ENCODE peak calls at places on chromosome 7, in four cellular contexts. O, M, P and E are unnamed samples.
A peak's percentile ranks its signal among the peaks of the same experiment; 100 is the strongest.

GRCh38 chr7:20385121-20385520 is 54.4 kb downstream of the ITGB8 start:
- DNase-seq in P (no peak), O (no peak), M (no peak), E (no peak)

GRCh38 chr7:105782391-105783063 is 93.9 kb downstream of the ATXN7L1 start:
- DNase-seq in P (no peak), O (no peak), M (no peak), E (no peak)

GRCh38 chr7:22430457-22430856 is 69.5 kb downstream of the STEAP1B start:
- DNase-seq in P (no peak), M (no peak), O (no peak), E (no peak)

GRCh38 chr7:127417346-127417745 is 24.8 kb upstream of the ZNF800 start:
- DNase-seq in P (peak; percentile 21), O (no peak), M (no peak), E (no peak)

GRCh38 chr7:157211710-157212109 is 73.0 kb downstream of the UBE3C start:
- DNase-seq in O (no peak), M (no peak), P (no peak), E (no peak)

GRCh38 chr7:105423987-105424386 is 35.3 kb upstream of the SRPK2 start:
- DNase-seq in O (no peak), P (no peak), M (no peak), E (no peak)

GRCh38 chr7:152512711-152513110 is 76.9 kb upstream of the KMT2C start:
- DNase-seq in M (no peak), O (no peak), P (no peak), E (no peak)

GRCh38 chr7:15464762-15465144 is 97.1 kb downstream of the AGMO start:
- DNase-seq in O (no peak), P (no peak), M (no peak), E (no peak)

GRCh38 chr7:65239707-65240352 is 133.8 kb upstream of the ZNF92 start:
- DNase-seq in M (peak; percentile 98), P (no peak), O (peak; percentile 15), E (peak; percentile 36)

GRCh38 chr7:157989611-157990010 is 598.0 kb downstream of the PTPRN2 start:
- DNase-seq in M (no peak), P (no peak), O (no peak), E (no peak)

GRCh38 chr7:51315393-51316261 is 982 bp downstream of the COBL start:
- DNase-seq in O (peak; percentile 73), P (no peak), M (peak; percentile 58), E (no peak)

GRCh38 chr7:132113536-132114409 is 462.5 kb downstream of the PLXNA4 start:
- DNase-seq in O (no peak), P (no peak), M (no peak), E (no peak)

GRCh38 chr7:27238979-27239779 is 3.4 kb upstream of the EVX1 start:
- DNase-seq in P (no peak), O (no peak), M (peak; percentile 79), E (peak; percentile 62)

GRCh38 chr7:38524786-38525185 is 106.4 kb downstream of the AMPH start:
- DNase-seq in O (no peak), M (no peak), P (no peak), E (no peak)

GRCh38 chr7:91814189-91814588 is 66.3 kb downstream of the MTERF1 start:
- DNase-seq in M (no peak), P (no peak), O (no peak), E (no peak)

GRCh38 chr7:151395036-151395367 is 14.8 kb downstream of the WDR86 start:
- DNase-seq in M (no peak), P (no peak), O (no peak), E (no peak)

GRCh38 chr7:122988333-122988732 is 7.2 kb downstream of the TAS2R16 start:
- DNase-seq in O (no peak), P (no peak), M (no peak), E (no peak)

GRCh38 chr7:27165089-27165654 is at the start of gene HOXA9:
- DNase-seq in P (no peak), M (no peak), O (no peak), E (no peak)

GRCh38 chr7:152402384-152403250 is 33.2 kb downstream of the KMT2C start:
- DNase-seq in P (no peak), O (no peak), M (no peak), E (no peak)

GRCh38 chr7:37510043-37510634 is 61.5 kb upstream of the ELMO1 start:
- DNase-seq in P (no peak), O (peak; percentile 4), M (peak; percentile 40), E (no peak)

GRCh38 chr7:112080441-112080840 is 125.8 kb downstream of the DOCK4 start:
- DNase-seq in O (peak; percentile 47), P (peak; percentile 89), M (no peak), E (no peak)

GRCh38 chr7:98418271-98418635 is 17.4 kb upstream of the BAIAP2L1 start:
- DNase-seq in O (peak; percentile 44), M (no peak), P (no peak), E (no peak)

GRCh38 chr7:123797673-123798526 is 47.1 kb upstream of the HYAL4 start:
- DNase-seq in O (peak; percentile 86), M (peak; percentile 40), P (no peak), E (peak; percentile 31)

GRCh38 chr7:92057375-92057774 is 76.9 kb downstream of the CYP51A1 start:
- DNase-seq in M (no peak), P (no peak), O (no peak), E (no peak)

GRCh38 chr7:155375337-155376277 is 77.9 kb downstream of the INSIG1 start:
- DNase-seq in M (no peak), O (no peak), P (no peak), E (no peak)

GRCh38 chr7:93973134-93973533 is 31.0 kb downstream of the BET1 start:
- DNase-seq in O (no peak), M (no peak), P (no peak), E (no peak)

GRCh38 chr7:155002411-155003214 is at the start of gene PAXIP1:
- DNase-seq in P (no peak), O (peak; percentile 29), M (peak; percentile 97), E (no peak)

GRCh38 chr7:44636926-44637325 is 30.5 kb downstream of the OGDH start:
- DNase-seq in P (no peak), O (no peak), M (no peak), E (no peak)

GRCh38 chr7:44639701-44640321 is 33.4 kb downstream of the OGDH start:
- DNase-seq in P (no peak), O (peak; percentile 83), M (peak; percentile 31), E (no peak)

GRCh38 chr7:44638611-44639557 is 32.5 kb downstream of the OGDH start:
- DNase-seq in M (peak; percentile 67), P (peak; percentile 80), O (peak; percentile 62), E (no peak)

GRCh38 chr7:44636041-44636580 is 29.7 kb downstream of the OGDH start:
- DNase-seq in M (no peak), P (no peak), O (no peak), E (no peak)

GRCh38 chr7:44637788-44638594 is 31.6 kb downstream of the OGDH start:
- DNase-seq in M (no peak), P (peak; percentile 86), O (no peak), E (no peak)
- TF ChIP-seq TCF12 in M (no peak), P (no peak), O (no peak), E (no peak)

GRCh38 chr7:46178685-46179084 is 257.6 kb upstream of the IGFBP3 start:
- DNase-seq in P (no peak), M (no peak), O (no peak), E (no peak)
- TF ChIP-seq TCF12 in P (no peak), M (no peak), O (no peak), E (no peak)

GRCh38 chr7:121020652-121021051 is 32.1 kb downstream of the CPED1 start:
- DNase-seq in O (no peak), M (no peak), P (no peak), E (no peak)
- TF ChIP-seq TCF12 in O (no peak), M (peak; percentile 35), P (no peak), E (no peak)

GRCh38 chr7:1848013-1848640 is 178.1 kb downstream of the ELFN1 start:
- DNase-seq in M (no peak), O (no peak), P (no peak), E (no peak)
- TF ChIP-seq TCF12 in M (no peak), O (no peak), P (no peak), E (no peak)

DNA sequence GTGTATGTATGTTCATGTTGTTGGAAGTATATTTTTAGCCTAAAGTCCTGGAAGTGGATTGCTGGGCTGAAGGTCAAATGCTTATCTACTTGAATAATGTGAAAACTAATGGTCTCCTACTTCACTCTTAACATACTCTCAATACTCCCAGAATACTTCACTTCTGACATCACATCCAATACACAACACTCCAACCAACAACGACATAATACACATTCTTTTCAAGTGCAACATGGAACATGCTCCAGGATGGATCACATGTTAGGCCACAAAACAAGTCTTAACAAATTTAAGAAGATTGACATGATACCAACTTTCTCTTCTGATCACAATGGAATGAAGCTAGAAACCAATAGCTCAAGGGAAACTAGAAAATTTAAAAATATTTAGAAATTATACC is 126.9 kb upstream of the ADCY1 start:
- DNase-seq in M (no peak), O (no peak), P (no peak), E (no peak)
- TF ChIP-seq TCF12 in M (no peak), O (no peak), P (no peak), E (no peak)

GRCh38 chr7:128783143-128783799 is 7.7 kb upstream of the OPN1SW start:
- DNase-seq in M (peak; percentile 91), O (peak; percentile 61), P (no peak), E (peak; percentile 99)
- TF ChIP-seq TCF12 in M (no peak), O (no peak), P (no peak), E (no peak)

DNA sequence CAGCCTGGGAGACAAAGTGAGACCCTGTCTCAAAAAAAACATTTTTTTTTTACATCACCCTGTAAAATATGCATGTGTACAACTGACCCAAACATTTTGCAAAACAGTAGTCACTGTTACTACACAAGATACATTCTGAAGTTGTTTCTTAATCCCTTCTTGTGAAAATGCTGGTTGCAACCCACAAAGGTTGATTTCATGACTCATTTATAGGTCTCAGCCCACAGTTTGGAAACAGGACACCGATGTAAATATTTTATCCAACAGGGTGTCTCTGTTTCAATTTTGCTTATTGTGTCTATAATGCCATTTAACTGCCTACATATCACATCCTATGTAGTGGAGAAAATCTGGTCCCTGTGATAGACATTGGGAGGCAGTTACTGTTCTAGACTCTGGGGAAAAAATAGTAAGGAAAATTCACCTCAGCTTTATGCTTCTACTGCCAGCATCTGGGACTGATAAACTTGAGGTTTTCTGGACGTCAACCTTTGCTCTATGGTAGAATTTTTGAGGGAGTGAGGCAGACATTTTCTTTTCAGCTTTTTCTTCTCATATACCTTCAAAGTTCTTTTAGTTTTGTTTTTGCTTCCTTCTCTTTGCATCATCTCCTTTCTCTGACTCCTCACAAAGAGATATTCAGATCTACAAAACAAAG is 1.6 kb upstream of the RAB19 start:
- DNase-seq in M (no peak), P (no peak), O (no peak), E (no peak)
- TF ChIP-seq TCF12 in M (peak; percentile 33), P (no peak), O (no peak), E (no peak)

GRCh38 chr7:133705596-133705995 is 421.5 kb upstream of the LRGUK start:
- DNase-seq in P (no peak), M (no peak), O (no peak), E (no peak)
- TF ChIP-seq TCF12 in P (no peak), M (peak; percentile 84), O (no peak), E (no peak)